ENCODE peak calls at places on chromosomes 13 and 19, in six cellular contexts. One of them, this sample, is unnamed.
A peak's percentile ranks its signal among the peaks of the same experiment; 100 is the strongest.

GRCh38 chr19:42288411-42288810 is 13.5 kb upstream of the PRR19 start:
- DNase-seq in H9: no peak
- DNase-seq in neuronal stem cell: no peak
- DNase-seq in H1: no peak
- DNase-seq in mesendoderm: no peak
- DNase-seq in IMR-90: no peak
- DNase-seq in this sample: no peak

GRCh38 chr19:10142701-10143375 is 23.1 kb upstream of the EIF3G start:
- DNase-seq in mesendoderm: no peak
- DNase-seq in IMR-90: no peak
- DNase-seq in H9: no peak
- DNase-seq in H1: no peak
- DNase-seq in neuronal stem cell: no peak
- DNase-seq in this sample: no peak

GRCh38 chr13:97431365-97431764 is 2.6 kb upstream of the RAP2A start:
- DNase-seq in H9: no peak
- DNase-seq in IMR-90: no peak
- DNase-seq in mesendoderm: no peak
- DNase-seq in H1: no peak
- DNase-seq in neuronal stem cell: no peak
- DNase-seq in this sample: no peak

GRCh38 chr13:59492030-59492636 is 671.6 kb downstream of the DIAPH3 start:
- DNase-seq in H1: no peak
- DNase-seq in H9: no peak
- DNase-seq in IMR-90: peak; percentile 36
- DNase-seq in neuronal stem cell: no peak
- DNase-seq in mesendoderm: no peak
- DNase-seq in this sample: peak; percentile 14

GRCh38 chr19:35404879-35405622 is 34.2 kb downstream of the GPR42 start:
- DNase-seq in neuronal stem cell: peak; percentile 17
- DNase-seq in H1: no peak
- DNase-seq in mesendoderm: peak; percentile 97
- DNase-seq in IMR-90: peak; percentile 92
- DNase-seq in H9: no peak
- DNase-seq in this sample: peak; percentile 90

GRCh38 chr13:29509999-29510586 is 85.4 kb downstream of the SLC7A1 start:
- DNase-seq in IMR-90: peak; percentile 57
- DNase-seq in mesendoderm: no peak
- DNase-seq in neuronal stem cell: no peak
- DNase-seq in H1: no peak
- DNase-seq in H9: no peak
- DNase-seq in this sample: no peak

GRCh38 chr19:491146-491741 is 5.0 kb upstream of the MADCAM1 start:
- DNase-seq in neuronal stem cell: no peak
- DNase-seq in IMR-90: no peak
- DNase-seq in H1: peak; percentile 67
- DNase-seq in mesendoderm: peak; percentile 36
- DNase-seq in H9: peak; percentile 60
- DNase-seq in this sample: no peak

GRCh38 chr19:36041831-36042230 is 9.2 kb upstream of the CLIP3 start:
- DNase-seq in IMR-90: peak; percentile 82
- DNase-seq in H9: no peak
- DNase-seq in H1: no peak
- DNase-seq in mesendoderm: peak; percentile 61
- DNase-seq in neuronal stem cell: no peak
- DNase-seq in this sample: peak; percentile 76

GRCh38 chr19:35048911-35049411 is 7.4 kb downstream of the HPN start:
- DNase-seq in IMR-90: no peak
- DNase-seq in H1: no peak
- DNase-seq in H9: peak; percentile 25
- DNase-seq in mesendoderm: no peak
- DNase-seq in neuronal stem cell: no peak
- DNase-seq in this sample: no peak

GRCh38 chr19:13068064-13068807 is 34.4 kb downstream of the LYL1 start:
- DNase-seq in H1: no peak
- DNase-seq in IMR-90: no peak
- DNase-seq in neuronal stem cell: no peak
- DNase-seq in H9: no peak
- DNase-seq in mesendoderm: no peak
- DNase-seq in this sample: no peak

GRCh38 chr13:104648291-104648690 is 1582.1 kb upstream of the SLC10A2 start:
- DNase-seq in IMR-90: no peak
- DNase-seq in H9: no peak
- DNase-seq in mesendoderm: no peak
- DNase-seq in H1: no peak
- DNase-seq in neuronal stem cell: no peak
- DNase-seq in this sample: no peak

GRCh38 chr13:43077906-43078305 is 54.5 kb downstream of the DNAJC15 start:
- DNase-seq in H9: no peak
- DNase-seq in neuronal stem cell: no peak
- DNase-seq in mesendoderm: peak; percentile 86
- DNase-seq in H1: no peak
- DNase-seq in IMR-90: no peak
- DNase-seq in this sample: no peak

GRCh38 chr13:107117327-107118012 is 549.5 kb upstream of the ARGLU1 start:
- DNase-seq in neuronal stem cell: no peak
- DNase-seq in H1: no peak
- DNase-seq in IMR-90: peak; percentile 50
- DNase-seq in mesendoderm: peak; percentile 17
- DNase-seq in H9: no peak
- DNase-seq in this sample: peak; percentile 35

GRCh38 chr19:5947435-5947834 is 30.5 kb downstream of the RANBP3 start:
- DNase-seq in H9: no peak
- DNase-seq in IMR-90: peak; percentile 67
- DNase-seq in H1: no peak
- DNase-seq in mesendoderm: no peak
- DNase-seq in neuronal stem cell: no peak
- DNase-seq in this sample: peak; percentile 75

GRCh38 chr13:48319458-48320395 is 16.2 kb downstream of the RB1 start:
- DNase-seq in H1: no peak
- DNase-seq in IMR-90: no peak
- DNase-seq in H9: no peak
- DNase-seq in neuronal stem cell: no peak
- DNase-seq in mesendoderm: no peak
- DNase-seq in this sample: no peak

GRCh38 chr13:33271759-33272158 is 13.8 kb downstream of the STARD13 start:
- DNase-seq in mesendoderm: no peak
- DNase-seq in neuronal stem cell: no peak
- DNase-seq in IMR-90: peak; percentile 50
- DNase-seq in H1: no peak
- DNase-seq in H9: no peak
- DNase-seq in this sample: no peak

GRCh38 chr13:76711515-76712182 is 174.6 kb downstream of the KCTD12 start:
- DNase-seq in mesendoderm: no peak
- DNase-seq in IMR-90: peak; percentile 94
- DNase-seq in H9: no peak
- DNase-seq in neuronal stem cell: no peak
- DNase-seq in H1: no peak
- DNase-seq in this sample: peak; percentile 89

GRCh38 chr19:40223135-40223822 is 3.2 kb downstream of the CCNP start:
- DNase-seq in H1: peak; percentile 89
- DNase-seq in H9: peak; percentile 98
- DNase-seq in neuronal stem cell: no peak
- DNase-seq in IMR-90: no peak
- DNase-seq in mesendoderm: peak; percentile 58
- DNase-seq in this sample: no peak

GRCh38 chr19:2695288-2695866 is 7.1 kb downstream of the GNG7 start:
- DNase-seq in H9: no peak
- DNase-seq in neuronal stem cell: no peak
- DNase-seq in H1: no peak
- DNase-seq in IMR-90: no peak
- DNase-seq in mesendoderm: no peak
- DNase-seq in this sample: no peak

GRCh38 chr19:32324631-32325215 is 20.7 kb upstream of the ZNF507 start:
- DNase-seq in neuronal stem cell: no peak
- DNase-seq in H9: no peak
- DNase-seq in IMR-90: peak; percentile 6
- DNase-seq in mesendoderm: no peak
- DNase-seq in H1: no peak
- DNase-seq in this sample: no peak

GRCh38 chr19:35044317-35045117 is 3.0 kb downstream of the HPN start:
- DNase-seq in mesendoderm: peak; percentile 72
- DNase-seq in H9: peak; percentile 75
- DNase-seq in IMR-90: peak; percentile 43
- DNase-seq in H1: peak; percentile 95
- DNase-seq in neuronal stem cell: peak; percentile 68
- DNase-seq in this sample: peak; percentile 51

GRCh38 chr13:30033681-30034447 is 183.4 kb upstream of the UBL3 start:
- DNase-seq in IMR-90: peak; percentile 97
- DNase-seq in H1: no peak
- DNase-seq in mesendoderm: no peak
- DNase-seq in neuronal stem cell: no peak
- DNase-seq in H9: no peak
- DNase-seq in this sample: peak; percentile 91

GRCh38 chr19:12202250-12202649 is 39.4 kb downstream of the ZNF136 start:
- DNase-seq in H1: peak; percentile 51
- DNase-seq in mesendoderm: peak; percentile 66
- DNase-seq in neuronal stem cell: no peak
- DNase-seq in H9: peak; percentile 31
- DNase-seq in IMR-90: no peak
- DNase-seq in this sample: no peak

GRCh38 chr19:3243851-3244700 is 19.6 kb downstream of the CELF5 start:
- DNase-seq in IMR-90: peak; percentile 56
- DNase-seq in H9: peak; percentile 64
- DNase-seq in mesendoderm: peak; percentile 68
- DNase-seq in neuronal stem cell: peak; percentile 70
- DNase-seq in H1: peak; percentile 81
- DNase-seq in this sample: peak; percentile 68

GRCh38 chr13:106690779-106691178 is 122.8 kb upstream of the ARGLU1 start:
- DNase-seq in neuronal stem cell: no peak
- DNase-seq in IMR-90: no peak
- DNase-seq in H9: no peak
- DNase-seq in H1: no peak
- DNase-seq in mesendoderm: no peak
- DNase-seq in this sample: peak; percentile 1

GRCh38 chr19:7687177-7687576 is 6.5 kb downstream of the TRAPPC5 start:
- DNase-seq in H9: no peak
- DNase-seq in mesendoderm: no peak
- DNase-seq in H1: no peak
- DNase-seq in IMR-90: no peak
- DNase-seq in neuronal stem cell: no peak
- DNase-seq in this sample: no peak

GRCh38 chr19:7689165-7689564 is 8.5 kb downstream of the TRAPPC5 start:
- DNase-seq in IMR-90: no peak
- DNase-seq in H9: no peak
- DNase-seq in mesendoderm: no peak
- DNase-seq in neuronal stem cell: no peak
- DNase-seq in H1: no peak
- DNase-seq in this sample: no peak

GRCh38 chr19:7692417-7693088 is 9.4 kb downstream of the FCER2 start:
- DNase-seq in neuronal stem cell: no peak
- DNase-seq in H9: no peak
- DNase-seq in mesendoderm: no peak
- DNase-seq in IMR-90: no peak
- DNase-seq in H1: no peak
- DNase-seq in this sample: no peak

GRCh38 chr19:7691497-7691896 is 10.4 kb downstream of the FCER2 start:
- DNase-seq in H1: no peak
- DNase-seq in mesendoderm: no peak
- DNase-seq in IMR-90: no peak
- DNase-seq in neuronal stem cell: no peak
- DNase-seq in H9: no peak
- DNase-seq in this sample: no peak

GRCh38 chr19:7690779-7691258 is 10.2 kb downstream of the TRAPPC5 start:
- DNase-seq in IMR-90: no peak
- DNase-seq in neuronal stem cell: no peak
- DNase-seq in H9: no peak
- DNase-seq in H1: no peak
- DNase-seq in mesendoderm: no peak
- DNase-seq in this sample: no peak
- H3K9ac ChIP-seq in IMR-90: no peak overlapping the region
- H3K9ac ChIP-seq in neuronal stem cell: no peak overlapping the region
- H3K9ac ChIP-seq in H9: no peak overlapping the region
- H3K9ac ChIP-seq in H1: no peak overlapping the region
- H3K9ac ChIP-seq in mesendoderm: no peak overlapping the region
- H3K9ac ChIP-seq in this sample: no peak overlapping the region

GRCh38 chr13:113209336-113209879 is at the start of gene CUL4A:
- DNase-seq in mesendoderm: peak; percentile 87
- DNase-seq in neuronal stem cell: peak; percentile 84
- DNase-seq in H9: peak; percentile 71
- DNase-seq in H1: peak; percentile 59
- DNase-seq in IMR-90: peak; percentile 60
- DNase-seq in this sample: peak; percentile 84

GRCh38 chr13:113208424-113209335 is at the start of gene PCID2:
- DNase-seq in H9: peak; percentile 89
- DNase-seq in IMR-90: peak; percentile 84
- DNase-seq in H1: peak; percentile 98
- DNase-seq in mesendoderm: peak; percentile 97
- DNase-seq in neuronal stem cell: peak; percentile 94
- DNase-seq in this sample: peak; percentile 90

GRCh38 chr13:113210834-113211233 is 1.4 kb downstream of the CUL4A start:
- DNase-seq in H1: no peak
- DNase-seq in neuronal stem cell: no peak
- DNase-seq in IMR-90: no peak
- DNase-seq in H9: no peak
- DNase-seq in mesendoderm: no peak
- DNase-seq in this sample: no peak

GRCh38 chr13:113211774-113212173 is 2.4 kb downstream of the CUL4A start:
- DNase-seq in neuronal stem cell: no peak
- DNase-seq in IMR-90: no peak
- DNase-seq in mesendoderm: peak; percentile 77
- DNase-seq in H9: peak; percentile 54
- DNase-seq in H1: no peak
- DNase-seq in this sample: no peak

GRCh38 chr13:113209880-113210421 is 538 bp downstream of the CUL4A start:
- DNase-seq in mesendoderm: peak; percentile 83
- DNase-seq in neuronal stem cell: peak; percentile 47
- DNase-seq in H9: peak; percentile 72
- DNase-seq in H1: peak; percentile 76
- DNase-seq in IMR-90: peak; percentile 55
- DNase-seq in this sample: peak; percentile 82
- H2BK120ac ChIP-seq in mesendoderm: peak overlapping the region; percentile 88
- H2BK120ac ChIP-seq in neuronal stem cell: no peak overlapping the region
- H2BK120ac ChIP-seq in H9: no peak overlapping the region
- H2BK120ac ChIP-seq in H1: no peak overlapping the region
- H2BK120ac ChIP-seq in IMR-90: peak overlapping the region; percentile 22
- H2BK120ac ChIP-seq in this sample: peak overlapping the region; percentile 97

DNA sequence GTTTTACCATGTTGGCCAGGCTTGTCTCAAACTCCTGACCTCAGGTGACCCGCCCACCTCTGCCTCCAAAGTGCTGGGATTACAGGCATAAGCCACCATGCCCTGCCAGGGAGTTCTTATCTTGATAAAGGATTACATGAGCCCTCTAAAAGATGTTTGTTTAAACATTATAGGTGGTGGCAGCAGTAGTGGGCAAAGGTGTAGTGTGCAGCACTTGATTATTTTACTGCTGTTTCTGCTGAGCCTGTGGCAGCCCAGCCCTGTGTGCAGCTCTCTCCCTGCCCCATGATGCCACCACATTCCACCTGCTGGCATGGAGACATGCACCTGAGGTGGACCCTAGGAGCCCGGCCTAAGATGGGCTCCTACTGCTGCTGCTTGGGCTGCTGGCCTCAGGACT is 54.0 kb downstream of the ZNF429 start:
- DNase-seq in neuronal stem cell: no peak
- DNase-seq in IMR-90: no peak
- DNase-seq in mesendoderm: no peak
- DNase-seq in H9: no peak
- DNase-seq in H1: no peak
- DNase-seq in this sample: no peak
- H3K23ac ChIP-seq in neuronal stem cell: peak overlapping the region; percentile 55
- H3K23ac ChIP-seq in IMR-90: no peak overlapping the region
- H3K23ac ChIP-seq in mesendoderm: no peak overlapping the region
- H3K23ac ChIP-seq in H9: no peak overlapping the region
- H3K23ac ChIP-seq in H1: no peak overlapping the region
- H3K23ac ChIP-seq in this sample: no peak overlapping the region

GRCh38 chr19:15591796-15592195 is 23.2 kb upstream of the CYP4F8 start:
- DNase-seq in neuronal stem cell: no peak
- DNase-seq in H9: no peak
- DNase-seq in IMR-90: no peak
- DNase-seq in mesendoderm: no peak
- DNase-seq in H1: no peak
- DNase-seq in this sample: no peak
- H3K9ac ChIP-seq in neuronal stem cell: no peak overlapping the region
- H3K9ac ChIP-seq in H9: no peak overlapping the region
- H3K9ac ChIP-seq in IMR-90: no peak overlapping the region
- H3K9ac ChIP-seq in mesendoderm: no peak overlapping the region
- H3K9ac ChIP-seq in H1: no peak overlapping the region
- H3K9ac ChIP-seq in this sample: no peak overlapping the region

This sample was measured in mesenchymal stem cell.